ENCODE peak calls at places on chromosomes 1 and 21, in nine cellular contexts. O is CD8-positive, alpha-beta memory T cell; K is hypothalamus; R is NCI-H1105; W is effector memory CD4-positive, alpha-beta T cell; S is LoVo; M is neural progenitor cell; I is GM06990; Z is posterior cingulate gyrus. H is an unnamed sample.
A peak's percentile ranks its signal among the peaks of the same experiment; 100 is the strongest.

GRCh38 chr1:175733762-175734161 is 9.6 kb downstream of the TNR start:
- DNase-seq in O (no peak), K (no peak), R (no peak), W (no peak), S (no peak), M (no peak), I (no peak), Z (no peak), H (peak; percentile 22)

GRCh38 chr1:25692560-25692959 is 76.0 kb downstream of the MAN1C1 start:
- DNase-seq in O (no peak), K (no peak), R (no peak), W (no peak), S (no peak), M (peak; percentile 67), I (no peak), Z (no peak), H (no peak)

GRCh38 chr1:92792340-92792782 is 7.5 kb upstream of the EVI5 start:
- DNase-seq in O (no peak), K (no peak), R (no peak), W (no peak), S (peak; percentile 24), M (peak; percentile 50), I (no peak), Z (no peak), H (no peak)

GRCh38 chr1:173420330-173420806 is 56.8 kb upstream of the PRDX6 start:
- DNase-seq in O (peak; percentile 64), K (no peak), R (peak; percentile 43), W (peak; percentile 21), S (peak; percentile 73), M (peak; percentile 79), I (no peak), Z (no peak), H (peak; percentile 74)

GRCh38 chr1:7130127-7130526 is 344.9 kb downstream of the CAMTA1 start:
- DNase-seq in O (no peak), K (no peak), R (no peak), W (no peak), S (no peak), M (no peak), I (no peak), Z (no peak), H (no peak)

GRCh38 chr1:13593511-13594131 is 10.0 kb downstream of the PDPN start:
- DNase-seq in O (no peak), K (no peak), R (no peak), W (no peak), S (no peak), M (peak; percentile 62), I (no peak), Z (peak; percentile 24), H (peak; percentile 44)

GRCh38 chr1:52239708-52240001 is 97.8 kb downstream of the ZFYVE9 start:
- DNase-seq in O (no peak), K (no peak), R (no peak), W (no peak), S (no peak), M (no peak), I (peak; percentile 38), Z (no peak), H (no peak)

GRCh38 chr1:30447701-30448100 is 275.7 kb downstream of the MATN1 start:
- DNase-seq in O (no peak), K (no peak), R (no peak), W (no peak), S (no peak), M (no peak), I (no peak), Z (no peak), H (no peak)

GRCh38 chr1:154816937-154817336 is 53.1 kb downstream of the KCNN3 start:
- DNase-seq in O (no peak), K (no peak), R (no peak), W (no peak), S (no peak), M (no peak), I (no peak), Z (no peak), H (no peak)

GRCh38 chr1:59831529-59831928 is 16.8 kb downstream of the HOOK1 start:
- DNase-seq in O (no peak), K (no peak), R (no peak), W (no peak), S (no peak), M (no peak), I (no peak), Z (no peak), H (no peak)

GRCh38 chr1:160834945-160835565 is 27.6 kb downstream of the CD244 start:
- DNase-seq in O (no peak), K (no peak), R (peak; percentile 51), W (no peak), S (peak; percentile 57), M (peak; percentile 68), I (no peak), Z (no peak), H (no peak)

GRCh38 chr1:30743584-30744059 is 14.0 kb downstream of the LAPTM5 start:
- DNase-seq in O (peak; percentile 89), K (no peak), R (no peak), W (peak; percentile 69), S (no peak), M (no peak), I (peak; percentile 65), Z (no peak), H (no peak)

GRCh38 chr1:81920245-81920740 is 119.6 kb downstream of the ADGRL2 start:
- DNase-seq in O (no peak), K (no peak), R (no peak), W (no peak), S (no peak), M (peak; percentile 80), I (no peak), Z (no peak), H (peak; percentile 64)

GRCh38 chr1:14853518-14853917 is 255.0 kb downstream of the KAZN start:
- DNase-seq in O (no peak), K (no peak), R (no peak), W (no peak), S (no peak), M (no peak), I (no peak), Z (no peak), H (no peak)

GRCh38 chr1:206030714-206031113 is 7.0 kb upstream of the CTSE start:
- DNase-seq in O (peak; percentile 62), K (peak; percentile 13), R (peak; percentile 69), W (peak; percentile 27), S (peak; percentile 76), M (peak; percentile 80), I (no peak), Z (peak; percentile 60), H (peak; percentile 78)

GRCh38 chr1:220451541-220451940 is 76.4 kb upstream of the MARK1 start:
- DNase-seq in O (no peak), K (no peak), R (no peak), W (no peak), S (no peak), M (no peak), I (no peak), Z (no peak), H (peak; percentile 34)

GRCh38 chr1:94398356-94398755 is 19.8 kb upstream of the ABCD3 start:
- DNase-seq in O (no peak), K (no peak), R (no peak), W (no peak), S (no peak), M (no peak), I (no peak), Z (no peak), H (no peak)

GRCh38 chr1:220123889-220124288 is 30.0 kb downstream of the IARS2 start:
- DNase-seq in O (no peak), K (no peak), R (no peak), W (no peak), S (no peak), M (peak; percentile 17), I (no peak), Z (no peak), H (no peak)

GRCh38 chr21:40658237-40658636 is 188.7 kb downstream of the DSCAM start:
- DNase-seq in O (no peak), K (no peak), R (peak; percentile 82), W (no peak), S (no peak), M (no peak), I (no peak), Z (no peak), H (no peak)

GRCh38 chr1:30001011-30001410 is 722.4 kb downstream of the MATN1 start:
- DNase-seq in O (no peak), K (no peak), R (no peak), W (no peak), S (no peak), M (no peak), I (no peak), Z (no peak), H (no peak)